ENCODE peak calls at places on chromosomes 7 and 10, in seven cellular contexts. J, R, I, S, A, H and P are unnamed samples.

GRCh38 chr7:5701085-5701914 is 80.2 kb downstream of the RNF216 start:
- DNase-seq in A (no peak), S (no peak), R (no peak), I (no peak), H (no peak), J (peak; percentile 49), P (no peak)

GRCh38 chr7:52362521-52362920 is 672.9 kb upstream of the POM121L12 start:
- DNase-seq in R (no peak), J (no peak), I (no peak), S (peak; percentile 34), H (no peak), A (no peak), P (no peak)

GRCh38 chr10:89382757-89383156 is 4.9 kb downstream of the IFIT1B start:
- DNase-seq in S (no peak), J (no peak), H (no peak), A (no peak), R (no peak), I (no peak), P (no peak)

GRCh38 chr7:15571303-15571878 is 9.6 kb upstream of the AGMO start:
- DNase-seq in S (no peak), R (no peak), I (no peak), A (no peak), H (no peak), J (no peak), P (no peak)

GRCh38 chr10:111648046-111648445 is 535.5 kb downstream of the GPAM start:
- DNase-seq in J (no peak), R (no peak), I (no peak), S (no peak), H (no peak), A (no peak), P (no peak)

GRCh38 chr10:126527645-126528319 is 139.5 kb upstream of the ADAM12 start:
- DNase-seq in S (no peak), R (no peak), I (no peak), A (no peak), H (no peak), J (no peak), P (no peak)

GRCh38 chr10:97462309-97462708 is 16.3 kb downstream of the ZDHHC16 start:
- DNase-seq in S (no peak), J (no peak), I (no peak), R (no peak), A (no peak), H (no peak), P (no peak)

GRCh38 chr10:70430489-70431445 is 10.7 kb downstream of the NODAL start:
- DNase-seq in R (peak; percentile 80), A (peak; percentile 62), H (no peak), S (peak; percentile 69), I (peak; percentile 20), J (no peak), P (peak; percentile 46)

GRCh38 chr10:28930520-28931495 is 253.5 kb downstream of the BAMBI start:
- DNase-seq in A (no peak), H (no peak), I (no peak), J (no peak), R (no peak), S (no peak), P (no peak)

GRCh38 chr7:111282626-111283025 is 191.7 kb downstream of the LRRN3 start:
- DNase-seq in J (no peak), R (no peak), A (no peak), S (no peak), H (no peak), I (no peak), P (no peak)

GRCh38 chr10:33273295-33274002 is 61.0 kb downstream of the NRP1 start:
- DNase-seq in A (peak; percentile 88), J (no peak), R (peak; percentile 36), H (peak; percentile 69), I (peak; percentile 28), S (peak; percentile 93), P (no peak)

GRCh38 chr10:124996854-124997215 is 54.9 kb downstream of the ZRANB1 start:
- DNase-seq in H (no peak), J (no peak), A (no peak), I (no peak), R (no peak), S (no peak), P (peak; percentile 36)

GRCh38 chr7:86939197-86939814 is 120.1 kb downstream of the ELAPOR2 start:
- DNase-seq in R (peak; percentile 67), H (peak; percentile 76), S (no peak), I (peak; percentile 71), J (peak; percentile 51), A (no peak), P (peak; percentile 12)

GRCh38 chr7:151133986-151134742 is 33.3 kb downstream of the GBX1 start:
- DNase-seq in R (no peak), I (no peak), H (no peak), J (no peak), S (peak; percentile 24), A (peak; percentile 4), P (no peak)

GRCh38 chr7:29019275-29019820 is 61.2 kb upstream of the TRIL start:
- DNase-seq in H (no peak), J (no peak), S (no peak), A (no peak), I (no peak), R (no peak), P (no peak)

GRCh38 chr10:650691-651615 is 38.5 kb downstream of the DIP2C start:
- DNase-seq in J (no peak), R (no peak), S (no peak), H (no peak), I (no peak), A (no peak), P (peak; percentile 60)

GRCh38 chr10:114328278-114328812 is 76.0 kb downstream of the AFAP1L2 start:
- DNase-seq in A (no peak), H (no peak), I (no peak), S (no peak), R (no peak), J (no peak), P (no peak)

DNA sequence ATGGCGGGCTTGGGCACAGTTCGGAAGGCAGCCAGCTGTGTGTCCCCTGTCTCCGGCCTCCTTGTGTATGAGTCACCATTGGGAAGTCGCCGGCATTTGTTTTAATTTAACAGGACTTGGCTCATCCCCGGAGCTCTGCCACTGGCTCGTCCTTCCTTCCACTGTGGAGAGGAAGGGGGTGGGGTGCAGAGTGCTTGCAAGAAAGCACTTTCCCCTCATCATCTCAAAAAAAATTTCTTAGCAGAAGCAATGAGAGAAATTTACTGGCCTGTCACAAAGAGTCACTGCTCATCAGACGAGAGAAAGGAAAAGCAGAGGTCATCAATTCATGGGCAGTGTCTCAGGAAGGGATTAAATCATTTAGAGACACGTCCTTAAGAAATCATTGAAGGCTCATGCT is 93.2 kb downstream of the BMS1 start:
- DNase-seq in H (no peak), A (no peak), R (no peak), J (no peak), S (no peak), I (peak; percentile 31), P (no peak)
- H3K27me3 ChIP-seq in H (no peaks in the 10 kb centered on the region), A (peaks cover 4% of the 10 kb centered on the region), R (peaks cover 26% of the 10 kb centered on the region), J (no peaks in the 10 kb centered on the region), S (no peaks in the 10 kb centered on the region), I (no peaks in the 10 kb centered on the region), P (no peaks in the 10 kb centered on the region)

GRCh38 chr10:16519250-16519907 is 2.3 kb downstream of the C1QL3 start:
- DNase-seq in S (no peak), I (peak; percentile 30), R (no peak), J (no peak), A (no peak), H (no peak), P (peak; percentile 33)
- H3K27me3 ChIP-seq in S (no peaks in the 10 kb centered on the region), I (peaks cover 65% of the 10 kb centered on the region), R (peaks cover 27% of the 10 kb centered on the region), J (peaks cover 10% of the 10 kb centered on the region), A (peaks cover 13% of the 10 kb centered on the region), H (no peaks in the 10 kb centered on the region), P (peaks cover 48% of the 10 kb centered on the region)

DNA sequence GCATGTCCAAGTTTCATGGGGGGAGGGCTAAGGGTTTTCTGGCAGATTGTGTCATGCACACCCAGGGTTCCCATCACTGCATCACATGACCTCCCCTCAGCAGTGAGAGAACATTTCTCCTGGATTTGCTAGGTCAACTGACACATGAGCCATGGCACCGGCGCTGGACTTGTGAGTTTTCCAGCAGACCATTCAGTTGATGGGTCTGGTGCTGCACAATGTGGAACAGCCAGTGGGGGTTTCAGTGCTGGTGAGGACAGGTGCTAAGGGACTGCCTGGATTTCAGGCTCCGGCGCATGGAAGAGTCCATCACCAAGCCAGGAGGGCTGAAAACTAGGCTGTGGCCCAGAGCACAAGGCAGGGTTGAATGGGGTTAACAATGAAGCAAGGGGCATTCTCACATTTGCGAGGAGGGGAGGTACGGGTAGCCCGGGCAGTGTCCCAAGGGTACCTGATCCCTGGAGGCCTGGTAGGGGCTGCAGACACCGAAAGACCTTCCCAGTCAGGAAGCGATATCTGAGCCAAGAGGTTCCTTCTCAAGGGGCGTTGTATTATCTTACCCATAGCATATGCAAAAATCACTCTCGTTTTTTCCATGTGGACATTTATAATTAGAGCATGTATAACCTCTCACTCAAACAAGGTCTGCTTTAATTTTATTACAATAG is 203.0 kb downstream of the TNS3 start:
- DNase-seq in A (peak; percentile 39), J (no peak), S (no peak), H (no peak), I (no peak), R (no peak), P (no peak)
- H3K27me3 ChIP-seq in A (no peaks in the 10 kb centered on the region), J (no peaks in the 10 kb centered on the region), S (no peaks in the 10 kb centered on the region), H (no peaks in the 10 kb centered on the region), I (no peaks in the 10 kb centered on the region), R (no peaks in the 10 kb centered on the region), P (no peaks in the 10 kb centered on the region)

DNA sequence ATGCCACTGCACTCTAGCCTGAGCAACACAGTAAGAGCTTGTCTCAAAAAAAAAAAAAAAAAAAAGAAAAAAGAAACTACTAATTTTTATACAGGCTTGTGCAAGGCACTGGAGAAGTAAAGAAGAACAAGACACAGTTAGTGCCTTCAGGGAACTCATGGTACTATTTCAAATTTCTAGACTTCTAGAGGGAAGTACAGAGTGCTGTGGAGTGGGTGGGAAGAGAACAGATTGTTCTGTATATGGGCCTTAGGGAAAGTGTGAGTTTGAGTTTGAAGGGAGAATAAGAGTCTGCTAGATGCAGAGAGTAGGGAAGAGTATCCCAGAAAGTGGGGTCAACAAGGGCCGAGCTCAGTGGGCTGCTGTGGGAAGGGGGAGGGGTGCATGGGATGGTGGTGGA is 234.9 kb downstream of the PHTF2 start:
- DNase-seq in S (no peak), J (no peak), A (no peak), R (no peak), I (no peak), H (no peak), P (no peak)
- H3K27me3 ChIP-seq in S (no peaks in the 10 kb centered on the region), J (no peaks in the 10 kb centered on the region), A (no peaks in the 10 kb centered on the region), R (peaks cover 4% of the 10 kb centered on the region), I (no peaks in the 10 kb centered on the region), H (peaks cover 2% of the 10 kb centered on the region), P (no peaks in the 10 kb centered on the region)

GRCh38 chr7:103984050-103984449 is 5.4 kb downstream of the RELN start:
- DNase-seq in J (no peak), A (no peak), I (no peak), R (no peak), H (no peak), S (no peak), P (no peak)
- H3K27me3 ChIP-seq in J (no peaks in the 10 kb centered on the region), A (peaks cover 5% of the 10 kb centered on the region), I (peaks cover 72% of the 10 kb centered on the region), R (no peaks in the 10 kb centered on the region), H (no peaks in the 10 kb centered on the region), S (peaks cover 2% of the 10 kb centered on the region), P (peaks cover 32% of the 10 kb centered on the region)

DNA sequence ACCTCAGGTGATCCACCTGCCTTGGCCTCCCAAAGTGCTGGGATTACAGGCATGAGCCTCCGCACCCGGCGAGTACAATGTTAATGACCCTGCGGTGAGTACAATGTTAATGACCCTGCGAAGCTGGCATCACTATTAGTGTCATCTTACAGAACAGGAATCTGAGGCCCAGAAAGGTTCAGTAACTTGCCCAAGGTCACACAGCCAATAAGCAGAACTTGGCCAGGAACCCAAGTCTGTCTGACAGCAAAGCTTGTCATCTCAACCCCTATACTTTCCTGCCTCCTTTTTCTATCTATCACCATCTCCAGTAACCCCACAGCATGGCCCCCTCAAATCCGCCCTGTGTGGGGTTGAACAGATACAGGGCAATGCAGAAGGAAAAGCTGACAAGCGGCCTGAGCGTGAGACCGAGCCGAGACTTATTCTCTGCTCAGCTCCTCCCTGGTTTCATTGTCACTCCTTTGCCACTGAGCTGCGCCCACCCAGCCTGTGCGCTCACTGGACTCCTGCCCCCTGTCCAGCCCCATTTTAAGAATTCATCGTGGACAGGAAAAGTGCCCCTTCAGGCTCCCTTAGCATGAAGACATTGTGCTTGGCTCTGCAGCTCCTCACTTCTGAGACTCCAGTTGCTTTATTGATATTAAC is 58.0 kb upstream of the LBX1 start:
- DNase-seq in A (no peak), I (peak; percentile 31), R (no peak), H (no peak), S (no peak), J (no peak), P (no peak)
- H3K27me3 ChIP-seq in A (peaks cover 6% of the 10 kb centered on the region), I (peaks cover 100% of the 10 kb centered on the region), R (peaks cover 82% of the 10 kb centered on the region), H (no peaks in the 10 kb centered on the region), S (no peaks in the 10 kb centered on the region), J (peaks cover 59% of the 10 kb centered on the region), P (peaks cover 84% of the 10 kb centered on the region)